ENCODE peak calls at places on chromosome 12, in four cellular contexts. L is GM12864; F is mammary epithelial cell; Q is CD4-positive, alpha-beta T cell. X is an unnamed sample.

GRCh38 chr12:31897791-31898503 is 61.3 kb upstream of the RESF1 start:
- DNase-seq in L (no peak), Q (no peak), F (peak), X (no peak)

GRCh38 chr12:19140381-19141236 is 11.1 kb downstream of the PLEKHA5 start:
- DNase-seq in Q (no peak), F (no peak), L (no peak), X (no peak)

GRCh38 chr12:17214910-17215309 is 608.9 kb upstream of the LMO3 start:
- DNase-seq in L (no peak), F (no peak), Q (no peak), X (no peak)

GRCh38 chr12:89484470-89484869 is 40.1 kb downstream of the GALNT4 start:
- DNase-seq in L (no peak), Q (no peak), F (peak), X (no peak)

GRCh38 chr12:63882844-63883243 is 38.3 kb downstream of the SRGAP1 start:
- DNase-seq in F (no peak), L (no peak), Q (no peak), X (no peak)

GRCh38 chr12:1083888-1084262 is 92.9 kb downstream of the ERC1 start:
- DNase-seq in F (no peak), Q (no peak), L (no peak), X (no peak)

GRCh38 chr12:51888316-51889215 is 663 bp downstream of the ANKRD33 start:
- DNase-seq in F (no peak), L (no peak), Q (no peak), X (peak)

GRCh38 chr12:30970559-30971202 is 44.1 kb downstream of the TSPAN11 start:
- DNase-seq in L (no peak), F (no peak), Q (no peak), X (no peak)

GRCh38 chr12:121132601-121133481 is at the start of gene P2RX7:
- DNase-seq in Q (no peak), F (peak), L (no peak), X (peak)
- TF ChIP-seq CTCF in Q (no peak), F (no peak), L (no peak), X (no peak)

GRCh38 chr12:126930234-126930633 is 1336.7 kb upstream of the TMEM132C start:
- DNase-seq in F (no peak), Q (no peak), L (no peak), X (no peak)

DNA sequence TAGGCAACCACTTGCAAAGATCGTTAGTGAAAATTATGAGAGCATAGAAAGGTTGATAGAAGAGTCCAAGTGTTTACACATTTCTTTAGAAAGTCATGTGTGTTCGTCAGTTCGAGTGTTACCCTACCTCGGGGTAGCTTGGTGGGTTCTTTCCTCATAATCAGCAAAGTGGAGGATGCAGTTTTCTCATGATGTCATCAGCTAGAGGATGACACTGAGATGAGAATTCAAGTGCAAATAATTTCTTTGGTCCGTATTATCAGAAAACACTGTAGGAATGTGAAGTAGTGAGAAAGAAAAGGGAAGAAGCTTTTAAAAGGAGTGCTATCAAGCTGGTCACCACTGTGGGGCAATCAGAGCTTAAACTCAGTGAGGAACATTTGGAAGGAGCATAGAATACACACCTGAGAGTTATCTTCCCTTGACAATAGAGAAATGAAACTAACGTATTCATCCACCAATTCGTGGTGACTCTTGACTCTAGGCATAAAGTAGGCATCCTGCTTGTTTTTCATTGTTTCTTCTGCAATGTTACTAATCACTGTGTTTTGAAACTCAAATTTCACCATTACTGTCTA is 1340.9 kb upstream of the TMEM132C start:
- DNase-seq in L (no peak), F (peak), Q (no peak), X (no peak)
- TF ChIP-seq CTCF in L (no peak), F (no peak), Q (no peak), X (peak)

GRCh38 chr12:110702081-110702480 is 13.2 kb upstream of the HVCN1 start:
- DNase-seq in F (no peak), L (no peak), Q (no peak), X (no peak)

GRCh38 chr12:110708917-110709316 is 20.0 kb upstream of the HVCN1 start:
- DNase-seq in F (no peak), L (no peak), Q (no peak), X (no peak)

GRCh38 chr12:110705309-110705708 is 16.4 kb upstream of the HVCN1 start:
- DNase-seq in F (no peak), Q (no peak), L (no peak), X (no peak)

GRCh38 chr12:110704231-110704630 is 15.3 kb upstream of the HVCN1 start:
- DNase-seq in L (no peak), F (no peak), Q (no peak), X (no peak)

DNA sequence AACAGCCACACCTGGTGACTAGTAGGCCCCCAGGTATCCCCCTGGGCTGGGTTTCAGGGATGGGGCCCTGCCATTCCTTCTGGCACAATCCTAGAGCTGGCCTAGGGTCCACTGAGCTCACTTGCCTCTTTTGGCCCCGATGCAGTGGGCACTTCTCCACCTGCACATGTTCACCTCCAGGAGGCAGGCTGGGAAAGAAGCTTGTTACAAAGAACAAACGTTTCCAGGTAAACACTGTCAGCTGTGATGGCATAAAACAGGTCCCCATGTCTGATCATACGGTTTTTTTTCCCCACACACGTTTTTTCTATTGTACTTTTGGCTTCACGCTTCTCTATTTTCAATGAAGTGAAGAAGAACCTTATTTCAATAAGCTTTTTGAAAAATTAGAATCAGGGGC is 15.8 kb upstream of the HVCN1 start:
- DNase-seq in F (peak), L (no peak), Q (no peak), X (peak)
- TF ChIP-seq CTCF in F (peak), L (peak), Q (no peak), X (peak)

GRCh38 chr12:113727651-113728061 is 238.5 kb downstream of the RBM19 start:
- DNase-seq in L (no peak), F (peak), Q (no peak), X (no peak)
- TF ChIP-seq CTCF in L (no peak), F (no peak), Q (no peak), X (no peak)

DNA sequence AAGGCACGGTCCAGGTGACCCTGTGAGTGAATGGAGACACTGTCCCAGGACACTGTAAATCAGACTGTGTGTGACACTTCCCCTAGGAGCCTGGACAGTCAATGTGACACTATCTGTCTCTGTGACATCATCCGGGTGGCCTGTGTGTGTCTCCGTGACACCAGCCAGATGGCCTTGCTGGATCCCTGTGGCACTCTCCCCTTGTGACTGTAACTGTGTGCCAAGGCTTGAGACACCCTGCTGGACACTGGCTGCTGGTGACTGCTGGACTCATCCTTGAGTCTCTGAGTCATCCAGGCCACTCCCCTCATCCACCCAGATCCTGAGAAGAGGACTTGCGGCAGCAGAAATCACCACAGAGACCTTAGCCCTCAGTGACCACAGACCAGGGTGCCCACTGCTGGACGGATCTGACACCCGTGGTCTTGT is 51.6 kb downstream of the MVK start:
- DNase-seq in Q (no peak), F (peak), L (no peak), X (no peak)
- TF ChIP-seq CTCF in Q (no peak), F (no peak), L (no peak), X (no peak)

DNA sequence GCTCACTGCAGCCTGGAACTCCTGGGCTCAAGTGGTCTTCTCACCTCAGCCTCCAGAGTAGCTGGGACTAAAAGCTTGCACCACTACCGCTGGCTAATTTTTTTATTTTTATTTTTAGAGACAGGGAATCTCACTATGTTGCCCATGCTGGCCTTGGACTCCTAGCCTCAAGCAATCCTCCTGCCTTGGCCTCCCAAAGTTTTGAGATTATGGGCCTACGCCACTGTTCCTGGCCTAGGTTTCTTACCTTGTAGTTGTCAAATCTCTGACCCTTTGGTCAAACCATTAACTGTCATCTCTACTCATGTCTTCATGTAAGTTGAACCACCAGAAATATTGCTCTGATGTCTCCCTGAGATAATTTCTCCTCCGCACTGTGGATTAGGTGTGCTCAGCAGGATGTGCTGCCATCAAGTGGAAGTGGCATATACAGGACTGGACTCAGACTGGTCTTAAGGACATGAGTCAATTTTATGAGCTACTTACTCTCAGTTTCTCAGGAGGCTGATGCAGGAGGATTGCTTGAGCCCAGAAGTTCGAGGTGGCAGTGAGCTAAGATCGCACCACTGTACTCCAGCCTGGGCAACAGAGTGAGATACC is 28.5 kb downstream of the ACTR6 start:
- DNase-seq in F (peak), Q (no peak), L (no peak), X (no peak)
- TF ChIP-seq CTCF in F (no peak), Q (no peak), L (no peak), X (peak)

DNA sequence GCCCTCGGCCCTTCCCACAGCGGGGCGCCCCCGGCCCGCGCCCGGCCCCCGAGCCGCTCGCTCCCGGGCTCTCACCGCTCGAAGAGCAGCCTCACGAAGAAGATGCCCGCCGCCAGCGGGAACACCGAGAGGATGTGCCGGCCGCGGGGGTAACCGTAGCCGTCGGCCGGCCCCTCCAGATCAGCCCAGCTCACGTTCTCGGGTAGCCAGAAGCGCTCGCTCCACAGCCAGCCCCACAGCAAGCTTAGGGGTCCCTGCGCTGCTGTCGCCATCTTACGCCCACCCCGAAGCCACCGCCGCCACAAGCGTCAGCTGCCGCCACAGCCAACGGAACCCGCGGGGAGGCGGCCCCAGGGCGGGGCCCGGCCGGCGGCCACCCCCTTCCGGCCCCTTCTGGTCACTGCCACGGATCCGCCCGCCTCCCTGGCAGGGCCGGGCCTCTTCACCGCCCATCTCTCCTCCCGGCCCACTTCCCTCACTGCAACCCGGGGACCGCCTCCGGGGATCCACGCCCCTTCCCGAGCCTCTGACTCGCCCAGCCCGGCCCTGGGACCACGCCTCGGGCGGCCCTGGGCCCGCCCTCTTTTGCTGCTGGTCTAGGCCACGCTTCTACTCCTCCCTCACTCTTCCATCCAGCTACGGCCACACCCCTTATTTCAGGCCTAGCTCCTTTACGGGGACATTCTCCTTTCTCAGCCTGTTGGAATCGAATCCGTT is at the start of gene CERS5:
- DNase-seq in Q (peak), F (peak), L (peak), X (peak)
- TF ChIP-seq CTCF in Q (no peak), F (no peak), L (no peak), X (no peak)

DNA sequence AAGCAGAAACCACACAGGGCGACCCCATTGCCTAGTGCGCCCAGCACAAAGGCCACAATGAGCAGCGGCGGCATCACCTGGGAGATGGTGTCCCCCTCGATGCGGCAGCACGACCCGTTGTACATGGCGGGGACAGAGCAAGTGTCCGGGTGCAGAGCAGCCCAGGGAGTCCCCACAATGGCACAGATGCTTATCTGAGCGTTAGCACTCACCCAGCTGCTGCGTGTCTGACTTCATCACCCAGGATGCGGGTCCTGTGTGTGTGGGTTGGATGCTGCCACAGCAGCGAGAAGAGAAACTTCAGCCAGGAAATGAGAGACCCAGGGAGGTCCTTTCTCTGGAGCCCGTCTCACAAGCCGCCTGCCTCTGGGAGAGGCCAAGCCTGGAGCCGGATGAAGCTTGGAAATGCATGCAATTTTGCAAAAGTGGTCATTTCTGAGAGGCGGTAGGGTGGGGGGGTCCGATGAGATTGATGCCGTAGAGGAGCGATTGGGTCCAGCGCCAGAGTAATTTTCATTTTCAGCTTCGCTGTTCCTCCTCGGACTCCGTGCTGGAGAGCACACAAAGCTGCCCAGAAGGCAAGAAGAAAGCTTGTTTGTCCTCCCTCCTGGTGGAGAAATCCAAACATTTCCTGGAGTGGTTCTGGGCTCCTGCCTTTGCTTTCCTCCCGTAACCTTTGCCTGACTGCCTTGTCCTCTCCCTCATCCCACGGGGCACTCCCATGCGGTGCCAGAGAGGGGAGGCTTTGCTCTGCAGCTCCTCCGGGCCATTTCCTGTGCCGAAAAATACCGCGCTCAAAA is at the start of gene HCAR1:
- DNase-seq in F (peak), Q (no peak), L (no peak), X (no peak)
- TF ChIP-seq CTCF in F (no peak), Q (no peak), L (no peak), X (no peak)